ENCODE peak calls at places on chromosome 13, in nine cellular contexts. One of them, this sample, is unnamed.

GRCh38 chr13:36915891-36916640 is 4.0 kb downstream of the SMAD9 start:
- DNase-seq in transverse colon: no peak
- DNase-seq in HS-5: no peak
- DNase-seq in cardiac muscle cell: no peak
- DNase-seq in GM20000: no peak
- DNase-seq in stromal cell of bone marrow: no peak
- DNase-seq in NCI-H1694: no peak
- DNase-seq in HCEC 1CT: no peak
- DNase-seq in GDM1: no peak
- DNase-seq in this sample: no peak

GRCh38 chr13:60384911-60385310 is 12.1 kb upstream of the TDRD3 start:
- DNase-seq in GDM1: no peak
- DNase-seq in cardiac muscle cell: no peak
- DNase-seq in HS-5: no peak
- DNase-seq in HCEC 1CT: no peak
- DNase-seq in stromal cell of bone marrow: no peak
- DNase-seq in NCI-H1694: no peak
- DNase-seq in transverse colon: no peak
- DNase-seq in GM20000: no peak
- DNase-seq in this sample: no peak

GRCh38 chr13:40017662-40018262 is 362.3 kb downstream of the COG6 start:
- DNase-seq in GDM1: no peak
- DNase-seq in NCI-H1694: no peak
- DNase-seq in HCEC 1CT: no peak
- DNase-seq in HS-5: no peak
- DNase-seq in cardiac muscle cell: no peak
- DNase-seq in stromal cell of bone marrow: no peak
- DNase-seq in GM20000: no peak
- DNase-seq in transverse colon: no peak
- DNase-seq in this sample: no peak

GRCh38 chr13:100550433-100550832 is 38.2 kb downstream of the GGACT start:
- DNase-seq in GM20000: no peak
- DNase-seq in NCI-H1694: no peak
- DNase-seq in HCEC 1CT: peak; percentile 41
- DNase-seq in HS-5: no peak
- DNase-seq in transverse colon: no peak
- DNase-seq in GDM1: no peak
- DNase-seq in stromal cell of bone marrow: peak; percentile 43
- DNase-seq in cardiac muscle cell: no peak
- DNase-seq in this sample: peak; percentile 39

GRCh38 chr13:21361706-21362105 is 97.4 kb downstream of the ZDHHC20 start:
- DNase-seq in transverse colon: no peak
- DNase-seq in GDM1: no peak
- DNase-seq in HCEC 1CT: no peak
- DNase-seq in NCI-H1694: no peak
- DNase-seq in cardiac muscle cell: no peak
- DNase-seq in GM20000: no peak
- DNase-seq in HS-5: no peak
- DNase-seq in stromal cell of bone marrow: no peak
- DNase-seq in this sample: no peak

GRCh38 chr13:77176350-77176749 is 149.4 kb upstream of the FBXL3 start:
- DNase-seq in HCEC 1CT: peak; percentile 49
- DNase-seq in NCI-H1694: no peak
- DNase-seq in cardiac muscle cell: no peak
- DNase-seq in transverse colon: no peak
- DNase-seq in stromal cell of bone marrow: no peak
- DNase-seq in GDM1: no peak
- DNase-seq in HS-5: no peak
- DNase-seq in GM20000: no peak
- DNase-seq in this sample: no peak

GRCh38 chr13:98977568-98978270 is at the start of gene DOCK9:
- DNase-seq in stromal cell of bone marrow: peak; percentile 19
- DNase-seq in transverse colon: peak; percentile 34
- DNase-seq in HS-5: no peak
- DNase-seq in NCI-H1694: no peak
- DNase-seq in cardiac muscle cell: peak; percentile 62
- DNase-seq in GDM1: no peak
- DNase-seq in HCEC 1CT: peak; percentile 56
- DNase-seq in GM20000: no peak
- DNase-seq in this sample: no peak

GRCh38 chr13:30371649-30372265 is 50.5 kb upstream of the UBE2L5 start:
- DNase-seq in GDM1: peak; percentile 92
- DNase-seq in HCEC 1CT: peak; percentile 60
- DNase-seq in cardiac muscle cell: no peak
- DNase-seq in GM20000: peak; percentile 58
- DNase-seq in HS-5: peak; percentile 35
- DNase-seq in NCI-H1694: no peak
- DNase-seq in transverse colon: peak; percentile 75
- DNase-seq in stromal cell of bone marrow: no peak
- DNase-seq in this sample: no peak

GRCh38 chr13:53788286-53788685 is 759.7 kb downstream of the OLFM4 start:
- DNase-seq in transverse colon: no peak
- DNase-seq in stromal cell of bone marrow: no peak
- DNase-seq in NCI-H1694: no peak
- DNase-seq in cardiac muscle cell: no peak
- DNase-seq in HCEC 1CT: no peak
- DNase-seq in GDM1: no peak
- DNase-seq in HS-5: no peak
- DNase-seq in GM20000: no peak
- DNase-seq in this sample: no peak

GRCh38 chr13:76223999-76224398 is 587.9 kb downstream of the LMO7 start:
- DNase-seq in cardiac muscle cell: no peak
- DNase-seq in HS-5: no peak
- DNase-seq in GDM1: no peak
- DNase-seq in stromal cell of bone marrow: no peak
- DNase-seq in NCI-H1694: no peak
- DNase-seq in HCEC 1CT: no peak
- DNase-seq in transverse colon: no peak
- DNase-seq in GM20000: no peak
- DNase-seq in this sample: no peak

GRCh38 chr13:40618581-40619478 is 47.6 kb downstream of the FOXO1 start:
- DNase-seq in cardiac muscle cell: no peak
- DNase-seq in transverse colon: no peak
- DNase-seq in GM20000: no peak
- DNase-seq in HS-5: no peak
- DNase-seq in stromal cell of bone marrow: no peak
- DNase-seq in GDM1: no peak
- DNase-seq in NCI-H1694: no peak
- DNase-seq in HCEC 1CT: no peak
- DNase-seq in this sample: no peak

GRCh38 chr13:74847966-74848365 is 634.0 kb downstream of the TBC1D4 start:
- DNase-seq in stromal cell of bone marrow: no peak
- DNase-seq in GDM1: no peak
- DNase-seq in NCI-H1694: no peak
- DNase-seq in transverse colon: no peak
- DNase-seq in HS-5: no peak
- DNase-seq in HCEC 1CT: no peak
- DNase-seq in GM20000: no peak
- DNase-seq in cardiac muscle cell: no peak
- DNase-seq in this sample: no peak

GRCh38 chr13:24251525-24251924 is 57.9 kb upstream of the C1QTNF9 start:
- DNase-seq in stromal cell of bone marrow: no peak
- DNase-seq in GM20000: no peak
- DNase-seq in HCEC 1CT: no peak
- DNase-seq in NCI-H1694: no peak
- DNase-seq in transverse colon: peak; percentile 37
- DNase-seq in GDM1: no peak
- DNase-seq in HS-5: no peak
- DNase-seq in cardiac muscle cell: no peak
- DNase-seq in this sample: no peak

GRCh38 chr13:27712421-27712820 is 79.9 kb upstream of the GSX1 start:
- DNase-seq in GDM1: peak; percentile 14
- DNase-seq in HCEC 1CT: no peak
- DNase-seq in HS-5: no peak
- DNase-seq in NCI-H1694: no peak
- DNase-seq in cardiac muscle cell: peak; percentile 34
- DNase-seq in stromal cell of bone marrow: peak; percentile 2
- DNase-seq in transverse colon: peak; percentile 16
- DNase-seq in GM20000: no peak
- DNase-seq in this sample: no peak

GRCh38 chr13:25768726-25769270 is 283.0 kb downstream of the SHISA2 start:
- DNase-seq in GM20000: no peak
- DNase-seq in HCEC 1CT: no peak
- DNase-seq in transverse colon: no peak
- DNase-seq in GDM1: no peak
- DNase-seq in cardiac muscle cell: no peak
- DNase-seq in HS-5: no peak
- DNase-seq in NCI-H1694: no peak
- DNase-seq in stromal cell of bone marrow: no peak
- DNase-seq in this sample: no peak